ENCODE peak calls at places on chromosomes 16 and 17, in seven cellular contexts. T is stromal cell of bone marrow, O is DMS 273 treated with DMSO at 0.1 percent for 48 hours, X is activated B cell treated with CpG ODN at 0.5 μM for 24 hours, E is H54, R is adrenal gland, K is NCI-H2029. A is an unnamed sample.

GRCh38 chr16:72093448-72094265 is at the start of the genes DHX38 and TXNL4B:
- DNase-seq in T (peak; percentile 100), O (peak; percentile 99), X (peak; percentile 77), E (peak; percentile 95), R (peak; percentile 96), K (peak; percentile 94), A (peak; percentile 94)

GRCh38 chr17:55416470-55417052 is 5.1 kb downstream of the MMD start:
- DNase-seq in T (no peak), O (no peak), X (no peak), E (no peak), R (no peak), K (no peak), A (no peak)

GRCh38 chr17:67177732-67178131 is 67.3 kb downstream of the HELZ start:
- DNase-seq in T (no peak), O (no peak), X (no peak), E (no peak), R (no peak), K (no peak), A (no peak)

GRCh38 chr16:64977211-64977920 is 144.5 kb downstream of the CDH11 start:
- DNase-seq in T (no peak), O (no peak), X (no peak), E (no peak), R (no peak), K (no peak), A (no peak)

GRCh38 chr17:67421869-67422273 is 44.8 kb downstream of the PITPNC1 start:
- DNase-seq in T (peak; percentile 77), O (no peak), X (no peak), E (peak; percentile 89), R (peak; percentile 36), K (peak; percentile 65), A (peak; percentile 73)

GRCh38 chr17:67712375-67712774 is 5.4 kb upstream of the NOL11 start:
- DNase-seq in T (no peak), O (no peak), X (no peak), E (no peak), R (no peak), K (no peak), A (no peak)

GRCh38 chr17:59699218-59699617 is 8.0 kb downstream of the PTRH2 start:
- DNase-seq in T (no peak), O (no peak), X (no peak), E (no peak), R (no peak), K (no peak), A (no peak)

GRCh38 chr17:46865100-46865499 is 13.7 kb downstream of the WNT9B start:
- DNase-seq in T (no peak), O (no peak), X (no peak), E (no peak), R (no peak), K (no peak), A (no peak)

GRCh38 chr17:9890124-9890523 is 14.9 kb downstream of the RCVRN start:
- DNase-seq in T (no peak), O (no peak), X (no peak), E (peak; percentile 81), R (no peak), K (no peak), A (no peak)

GRCh38 chr16:457732-458400 is 32.4 kb downstream of the RAB11FIP3 start:
- DNase-seq in T (no peak), O (no peak), X (no peak), E (no peak), R (no peak), K (no peak), A (peak; percentile 48)

GRCh38 chr17:75896360-75897075 is at the start of gene TRIM65:
- DNase-seq in T (no peak), O (peak; percentile 31), X (peak; percentile 86), E (peak; percentile 92), R (peak; percentile 86), K (peak; percentile 50), A (peak; percentile 87)

GRCh38 chr16:65876200-65876498 is 490.3 kb upstream of the CDH5 start:
- DNase-seq in T (peak; percentile 47), O (no peak), X (no peak), E (no peak), R (no peak), K (no peak), A (no peak)

GRCh38 chr17:82204831-82205719 is 7.6 kb downstream of the CCDC57 start:
- DNase-seq in T (no peak), O (no peak), X (no peak), E (peak; percentile 81), R (peak; percentile 62), K (no peak), A (no peak)

GRCh38 chr16:71882505-71883192 is 1.3 kb downstream of the ZNF821 start:
- DNase-seq in T (peak; percentile 53), O (peak; percentile 53), X (peak; percentile 26), E (peak; percentile 79), R (peak; percentile 79), K (peak; percentile 30), A (peak; percentile 70)

GRCh38 chr17:76419576-76420245 is 33.2 kb downstream of the UBE2O start:
- DNase-seq in T (no peak), O (no peak), X (no peak), E (no peak), R (no peak), K (no peak), A (no peak)

A was measured in body of pancreas.